ENCODE peak calls at places on chromosomes 5 and 9, in six cellular contexts. B is IMR-90, X is trophoblast cell, R is H1, M is neuronal stem cell, Y is mesenchymal stem cell. W is an unnamed sample.

GRCh38 chr5:172093559-172093958 is 87.1 kb upstream of the FBXW11 start:
- DNase-seq in X (no peak), R (no peak), B (no peak), M (no peak), Y (no peak), W (no peak)

GRCh38 chr9:137711678-137712105 is 92.9 kb downstream of the EHMT1 start:
- DNase-seq in X (no peak), B (no peak), M (no peak), Y (no peak), R (no peak), W (no peak)

GRCh38 chr5:126970517-126971017 is 59.8 kb downstream of the MARCHF3 start:
- DNase-seq in B (peak; percentile 42), M (no peak), X (no peak), Y (peak; percentile 31), R (no peak), W (no peak)

GRCh38 chr5:173910215-173910614 is 22.1 kb downstream of the CPEB4 start:
- DNase-seq in X (no peak), M (no peak), B (no peak), Y (no peak), R (no peak), W (no peak)

GRCh38 chr5:121797677-121798518 is 53.8 kb upstream of the FTMT start:
- DNase-seq in X (peak; percentile 23), Y (no peak), B (no peak), R (no peak), M (peak; percentile 54), W (peak; percentile 60)

GRCh38 chr5:65121880-65122436 is 353.2 kb downstream of the CWC27 start:
- DNase-seq in X (no peak), M (no peak), Y (peak; percentile 19), B (peak; percentile 92), R (no peak), W (no peak)

GRCh38 chr5:92309336-92309991 is 926.3 kb upstream of the ARRDC3 start:
- DNase-seq in Y (peak; percentile 54), X (no peak), M (no peak), R (no peak), B (peak; percentile 59), W (peak; percentile 23)

GRCh38 chr9:89486681-89487080 is 11.2 kb downstream of the SEMA4D start:
- DNase-seq in B (no peak), Y (no peak), M (no peak), X (no peak), R (no peak), W (no peak)

GRCh38 chr9:100714372-100715099 is 136.7 kb downstream of the CAVIN4 start:
- DNase-seq in X (peak; percentile 53), Y (peak; percentile 2), B (peak; percentile 48), R (peak; percentile 17), M (peak; percentile 78), W (peak; percentile 76)

GRCh38 chr5:67971223-67971830 is 244.2 kb upstream of the PIK3R1 start:
- DNase-seq in Y (peak; percentile 50), M (no peak), B (peak; percentile 25), R (no peak), X (no peak), W (no peak)

GRCh38 chr9:84772511-84772910 is 103.0 kb downstream of the NTRK2 start:
- DNase-seq in X (no peak), M (no peak), R (no peak), Y (no peak), B (peak; percentile 3), W (no peak)

GRCh38 chr5:1553642-1554409 is 30.1 kb upstream of the LPCAT1 start:
- DNase-seq in X (no peak), M (no peak), Y (no peak), R (no peak), B (no peak), W (no peak)

GRCh38 chr9:136203406-136204085 is 1.4 kb downstream of the LHX3 start:
- DNase-seq in Y (no peak), X (no peak), M (no peak), R (no peak), B (no peak), W (no peak)

GRCh38 chr9:71302776-71303175 is 181.4 kb upstream of the TRPM3 start:
- DNase-seq in B (no peak), Y (no peak), X (no peak), R (no peak), M (no peak), W (no peak)

GRCh38 chr9:24602687-24603352 is 57.1 kb upstream of the IZUMO3 start:
- DNase-seq in M (no peak), B (no peak), X (no peak), Y (peak; percentile 13), R (no peak), W (no peak)

GRCh38 chr5:54832846-54833245 is 152.5 kb downstream of the ESM1 start:
- DNase-seq in Y (peak; percentile 77), X (peak; percentile 26), M (no peak), B (peak; percentile 53), R (no peak), W (no peak)

GRCh38 chr9:97535771-97536170 is 34.3 kb downstream of the TMOD1 start:
- DNase-seq in B (no peak), M (no peak), X (no peak), R (no peak), Y (no peak), W (no peak)

GRCh38 chr5:167866797-167867196 is 424.6 kb upstream of the WWC1 start:
- DNase-seq in X (no peak), M (no peak), Y (no peak), R (no peak), B (no peak), W (no peak)

GRCh38 chr5:128199611-128200010 is 116.0 kb downstream of the SLC12A2 start:
- DNase-seq in B (no peak), M (no peak), X (no peak), R (no peak), Y (no peak), W (no peak)

GRCh38 chr9:92120138-92120537 is 4.9 kb upstream of the SPTLC1 start:
- DNase-seq in Y (no peak), B (no peak), R (no peak), M (no peak), X (no peak), W (no peak)

GRCh38 chr9:73845954-73846690 is 651.0 kb upstream of the RORB start:
- DNase-seq in B (no peak), Y (no peak), R (peak; percentile 27), X (no peak), M (peak; percentile 14), W (peak; percentile 28)

GRCh38 chr5:31728039-31728438 is 89.1 kb downstream of the PDZD2 start:
- DNase-seq in X (no peak), B (no peak), Y (no peak), M (no peak), R (no peak), W (no peak)
- H2AK5ac ChIP-seq in X (no peak overlapping the region), B (no peak overlapping the region), Y (no peak overlapping the region), M (no peak overlapping the region), R (no peak overlapping the region), W (no peak overlapping the region)

GRCh38 chr5:179912951-179913350 is 5.3 kb upstream of the TBC1D9B start:
- DNase-seq in M (no peak), Y (no peak), X (no peak), R (no peak), B (no peak), W (no peak)

GRCh38 chr5:179913461-179913860 is 5.8 kb upstream of the TBC1D9B start:
- DNase-seq in R (no peak), X (no peak), Y (no peak), M (no peak), B (no peak), W (no peak)

GRCh38 chr5:179912386-179912785 is 4.7 kb upstream of the TBC1D9B start:
- DNase-seq in B (no peak), Y (no peak), M (no peak), X (no peak), R (no peak), W (no peak)

GRCh38 chr5:179915406-179915935 is 7.8 kb upstream of the TBC1D9B start:
- DNase-seq in Y (no peak), B (no peak), M (no peak), X (no peak), R (no peak), W (no peak)

DNA sequence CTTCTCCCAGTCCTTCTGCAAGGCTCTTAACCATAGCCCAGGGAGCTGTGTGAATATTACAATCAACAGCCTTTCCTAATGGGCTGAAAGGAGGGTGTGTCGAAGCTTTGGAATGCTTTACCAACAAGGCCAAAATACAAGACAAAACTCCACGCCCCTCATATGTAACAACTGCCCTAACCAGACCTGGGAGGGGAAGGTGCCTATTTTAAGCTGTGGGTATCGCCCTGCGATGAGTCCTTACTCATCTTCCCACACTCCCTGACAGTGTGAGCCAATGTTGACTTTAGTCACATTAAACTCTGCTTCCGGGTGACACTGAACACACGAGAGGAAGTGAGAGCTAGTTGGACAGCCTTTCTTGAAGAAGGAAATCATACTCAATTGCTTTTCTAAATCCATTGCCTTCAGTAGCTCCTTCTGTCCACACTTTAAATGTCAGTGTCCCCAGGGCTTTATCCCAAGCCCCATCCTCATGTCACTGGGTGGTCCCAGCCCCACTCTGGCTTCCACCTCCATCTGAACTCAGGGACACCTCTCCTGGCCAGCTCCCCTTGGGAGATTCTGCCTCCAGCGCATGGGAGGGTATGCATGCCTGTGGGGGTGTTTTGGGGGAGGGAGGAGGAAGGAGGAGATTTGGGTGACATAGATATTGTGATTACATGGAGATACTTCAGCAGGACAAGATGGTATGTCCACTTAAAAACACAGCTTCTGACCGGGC is 6.5 kb upstream of the TBC1D9B start:
- DNase-seq in B (peak; percentile 53), X (peak; percentile 19), Y (peak; percentile 42), R (no peak), M (no peak), W (peak; percentile 40)
- H3K4me3 ChIP-seq in B (no peak overlapping the region), X (no peak overlapping the region), Y (no peak overlapping the region), R (no peak overlapping the region), M (no peak overlapping the region), W (no peak overlapping the region)

GRCh38 chr5:133109655-133110483 is 58.1 kb downstream of the HSPA4 start:
- DNase-seq in Y (peak; percentile 25), B (no peak), X (no peak), R (no peak), M (no peak), W (peak; percentile 34)
- H2AK5ac ChIP-seq in Y (no peak overlapping the region), B (no peak overlapping the region), X (no peak overlapping the region), R (peak overlapping the region; percentile 78), M (no peak overlapping the region), W (no peak overlapping the region)

GRCh38 chr9:125227761-125228160 is 13.4 kb downstream of the HSPA5 start:
- DNase-seq in Y (no peak), B (no peak), R (no peak), M (no peak), X (no peak), W (no peak)

GRCh38 chr9:125238127-125238914 is 2.8 kb downstream of the HSPA5 start:
- DNase-seq in M (no peak), R (no peak), X (no peak), Y (no peak), B (no peak), W (no peak)

GRCh38 chr9:125235805-125236534 is 5.2 kb downstream of the HSPA5 start:
- DNase-seq in Y (peak; percentile 6), M (no peak), R (no peak), X (no peak), B (no peak), W (no peak)

GRCh38 chr9:125238915-125239446 is 2.2 kb downstream of the HSPA5 start:
- DNase-seq in B (no peak), R (no peak), M (no peak), Y (peak; percentile 14), X (no peak), W (no peak)

DNA sequence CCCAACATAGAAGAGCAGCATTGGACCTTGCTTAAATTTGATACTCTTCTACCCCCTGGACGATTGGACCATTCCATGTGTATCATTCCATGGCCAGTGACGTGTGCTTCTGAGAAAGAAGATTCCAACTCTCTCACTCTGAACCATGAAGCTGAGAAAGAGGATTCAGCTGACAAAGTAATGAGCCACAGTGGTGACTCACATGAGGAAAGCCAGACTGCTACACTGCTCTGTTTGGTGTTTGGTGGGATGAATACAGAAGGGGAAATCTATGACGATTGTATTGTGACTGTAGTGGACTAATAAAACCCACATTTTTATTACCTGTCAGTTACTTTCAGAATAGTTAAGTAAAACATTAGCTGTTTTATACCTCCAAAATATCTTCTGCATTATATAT is 7.5 kb downstream of the HSPA5 start:
- DNase-seq in M (no peak), Y (peak; percentile 99), R (no peak), X (peak; percentile 67), B (peak; percentile 100), W (no peak)
- H3K4me3 ChIP-seq in M (no peak overlapping the region), Y (no peak overlapping the region), R (no peak overlapping the region), X (no peak overlapping the region), B (no peak overlapping the region), W (no peak overlapping the region)